ENCODE peak calls at places on chromosomes 16 and 17, in four cellular contexts. One of them, this sample, is unnamed.

GRCh38 chr16:30567160-30567990 is 4.1 kb downstream of the ZNF688 start:
- DNase-seq in SIG-M5: no peak
- DNase-seq in progenitor cell of endocrine pancreas: no peak
- DNase-seq in stimulated activated CD4-positive, alpha-beta T cell treated with anti-CD3 and anti-CD28 coated beads, TNF-alpha, amount 100 ng/mL, for 4 hours: no peak
- DNase-seq in this sample: no peak

GRCh38 chr16:78242231-78242630 is 142.8 kb downstream of the WWOX start:
- DNase-seq in SIG-M5: no peak
- DNase-seq in progenitor cell of endocrine pancreas: no peak
- DNase-seq in stimulated activated CD4-positive, alpha-beta T cell treated with anti-CD3 and anti-CD28 coated beads, TNF-alpha, amount 100 ng/mL, for 4 hours: no peak
- DNase-seq in this sample: no peak

GRCh38 chr17:36055921-36056320 is 8.2 kb upstream of the CCL18 start:
- DNase-seq in SIG-M5: no peak
- DNase-seq in progenitor cell of endocrine pancreas: no peak
- DNase-seq in stimulated activated CD4-positive, alpha-beta T cell treated with anti-CD3 and anti-CD28 coated beads, TNF-alpha, amount 100 ng/mL, for 4 hours: no peak
- DNase-seq in this sample: no peak

GRCh38 chr17:34582185-34582900 is 3.0 kb downstream of the TMEM132E start:
- DNase-seq in SIG-M5: no peak
- DNase-seq in progenitor cell of endocrine pancreas: no peak
- DNase-seq in stimulated activated CD4-positive, alpha-beta T cell treated with anti-CD3 and anti-CD28 coated beads, TNF-alpha, amount 100 ng/mL, for 4 hours: no peak
- DNase-seq in this sample: no peak

GRCh38 chr16:4911831-4912422 is 25.0 kb downstream of the PPL start:
- DNase-seq in SIG-M5: no peak
- DNase-seq in progenitor cell of endocrine pancreas: no peak
- DNase-seq in stimulated activated CD4-positive, alpha-beta T cell treated with anti-CD3 and anti-CD28 coated beads, TNF-alpha, amount 100 ng/mL, for 4 hours: no peak
- DNase-seq in this sample: no peak

GRCh38 chr16:62225675-62226074 is 189.4 kb upstream of the CDH8 start:
- DNase-seq in SIG-M5: no peak
- DNase-seq in progenitor cell of endocrine pancreas: peak; percentile 15
- DNase-seq in stimulated activated CD4-positive, alpha-beta T cell treated with anti-CD3 and anti-CD28 coated beads, TNF-alpha, amount 100 ng/mL, for 4 hours: no peak
- DNase-seq in this sample: no peak

GRCh38 chr16:19085679-19086200 is 18.3 kb downstream of the COQ7 start:
- DNase-seq in SIG-M5: no peak
- DNase-seq in progenitor cell of endocrine pancreas: no peak
- DNase-seq in stimulated activated CD4-positive, alpha-beta T cell treated with anti-CD3 and anti-CD28 coated beads, TNF-alpha, amount 100 ng/mL, for 4 hours: no peak
- DNase-seq in this sample: no peak

GRCh38 chr17:64969046-64969501 is 49.8 kb upstream of the LRRC37A3 start:
- DNase-seq in SIG-M5: no peak
- DNase-seq in progenitor cell of endocrine pancreas: no peak
- DNase-seq in stimulated activated CD4-positive, alpha-beta T cell treated with anti-CD3 and anti-CD28 coated beads, TNF-alpha, amount 100 ng/mL, for 4 hours: no peak
- DNase-seq in this sample: no peak

GRCh38 chr17:27756467-27757371 is 43.6 kb downstream of the NOS2 start:
- DNase-seq in SIG-M5: no peak
- DNase-seq in progenitor cell of endocrine pancreas: peak; percentile 52
- DNase-seq in stimulated activated CD4-positive, alpha-beta T cell treated with anti-CD3 and anti-CD28 coated beads, TNF-alpha, amount 100 ng/mL, for 4 hours: peak; percentile 14
- DNase-seq in this sample: peak; percentile 24

GRCh38 chr17:61168506-61168905 is 231.1 kb upstream of the TBX2 start:
- DNase-seq in SIG-M5: no peak
- DNase-seq in progenitor cell of endocrine pancreas: no peak
- DNase-seq in stimulated activated CD4-positive, alpha-beta T cell treated with anti-CD3 and anti-CD28 coated beads, TNF-alpha, amount 100 ng/mL, for 4 hours: no peak
- DNase-seq in this sample: no peak

GRCh38 chr16:14486520-14487303 is 143.3 kb downstream of the PARN start:
- DNase-seq in SIG-M5: no peak
- DNase-seq in progenitor cell of endocrine pancreas: peak; percentile 37
- DNase-seq in stimulated activated CD4-positive, alpha-beta T cell treated with anti-CD3 and anti-CD28 coated beads, TNF-alpha, amount 100 ng/mL, for 4 hours: no peak
- DNase-seq in this sample: no peak

GRCh38 chr16:9199751-9200150 is 108.3 kb downstream of the HAPSTR1 start:
- DNase-seq in SIG-M5: no peak
- DNase-seq in progenitor cell of endocrine pancreas: no peak
- DNase-seq in stimulated activated CD4-positive, alpha-beta T cell treated with anti-CD3 and anti-CD28 coated beads, TNF-alpha, amount 100 ng/mL, for 4 hours: no peak
- DNase-seq in this sample: no peak

GRCh38 chr17:75102385-75102821 is 7.4 kb upstream of the ARMC7 start:
- DNase-seq in SIG-M5: no peak
- DNase-seq in progenitor cell of endocrine pancreas: no peak
- DNase-seq in stimulated activated CD4-positive, alpha-beta T cell treated with anti-CD3 and anti-CD28 coated beads, TNF-alpha, amount 100 ng/mL, for 4 hours: no peak
- DNase-seq in this sample: peak; percentile 38

GRCh38 chr16:1283996-1284592 is 25.3 kb upstream of the UBE2I start:
- DNase-seq in SIG-M5: no peak
- DNase-seq in progenitor cell of endocrine pancreas: no peak
- DNase-seq in stimulated activated CD4-positive, alpha-beta T cell treated with anti-CD3 and anti-CD28 coated beads, TNF-alpha, amount 100 ng/mL, for 4 hours: no peak
- DNase-seq in this sample: no peak

GRCh38 chr17:7486181-7486580 is 2.0 kb downstream of the POLR2A start:
- DNase-seq in SIG-M5: no peak
- DNase-seq in progenitor cell of endocrine pancreas: no peak
- DNase-seq in stimulated activated CD4-positive, alpha-beta T cell treated with anti-CD3 and anti-CD28 coated beads, TNF-alpha, amount 100 ng/mL, for 4 hours: no peak
- DNase-seq in this sample: no peak

GRCh38 chr17:68718465-68718864 is 117.3 kb upstream of the FAM20A start:
- DNase-seq in SIG-M5: no peak
- DNase-seq in progenitor cell of endocrine pancreas: no peak
- DNase-seq in stimulated activated CD4-positive, alpha-beta T cell treated with anti-CD3 and anti-CD28 coated beads, TNF-alpha, amount 100 ng/mL, for 4 hours: no peak
- DNase-seq in this sample: no peak

GRCh38 chr16:25256821-25257503 is 683 bp downstream of the ZKSCAN2 start:
- DNase-seq in SIG-M5: no peak
- DNase-seq in progenitor cell of endocrine pancreas: peak; percentile 13
- DNase-seq in stimulated activated CD4-positive, alpha-beta T cell treated with anti-CD3 and anti-CD28 coated beads, TNF-alpha, amount 100 ng/mL, for 4 hours: no peak
- DNase-seq in this sample: peak; percentile 25

GRCh38 chr17:81348097-81349055 is 46.9 kb upstream of the BAHCC1 start:
- DNase-seq in SIG-M5: no peak
- DNase-seq in progenitor cell of endocrine pancreas: no peak
- DNase-seq in stimulated activated CD4-positive, alpha-beta T cell treated with anti-CD3 and anti-CD28 coated beads, TNF-alpha, amount 100 ng/mL, for 4 hours: no peak
- DNase-seq in this sample: peak; percentile 23

GRCh38 chr17:50691550-50692447 is 15.9 kb downstream of the ANKRD40 start:
- DNase-seq in SIG-M5: no peak
- DNase-seq in progenitor cell of endocrine pancreas: no peak
- DNase-seq in stimulated activated CD4-positive, alpha-beta T cell treated with anti-CD3 and anti-CD28 coated beads, TNF-alpha, amount 100 ng/mL, for 4 hours: no peak
- DNase-seq in this sample: no peak

This sample was measured in NCI-H345.